ENCODE peak calls at places on chromosomes 12 and 14, in five cellular contexts. W is thoracic aorta, I is fibroblast of lung, N is ascending aorta, Q is brain microvascular endothelial cell. Y is an unnamed sample.

GRCh38 chr12:112381421-112381897 is 772 bp downstream of the HECTD4 start:
- DNase-seq in W (no peak), I (no peak), N (no peak), Q (no peak), Y (no peak)

GRCh38 chr12:122523280-122523679 is 3.5 kb downstream of the RSRC2 start:
- DNase-seq in W (no peak), I (peak; percentile 66), N (no peak), Q (peak; percentile 56), Y (peak; percentile 26)

GRCh38 chr14:105496831-105497591 is 6.0 kb downstream of the TEDC1 start:
- DNase-seq in W (no peak), I (no peak), N (no peak), Q (no peak), Y (no peak)

GRCh38 chr14:97771340-97772045 is 974.3 kb downstream of the VRK1 start:
- DNase-seq in W (no peak), I (peak; percentile 62), N (no peak), Q (no peak), Y (no peak)

GRCh38 chr12:100962086-100962712 is 167.6 kb downstream of the ANO4 start:
- DNase-seq in W (no peak), I (peak; percentile 62), N (no peak), Q (no peak), Y (no peak)

GRCh38 chr14:57883061-57883460 is 17.2 kb upstream of the SLC35F4 start:
- DNase-seq in W (no peak), I (no peak), N (no peak), Q (no peak), Y (no peak)

GRCh38 chr14:71372411-71372838 is 465.2 kb downstream of the PCNX1 start:
- DNase-seq in W (no peak), I (peak; percentile 87), N (no peak), Q (no peak), Y (peak; percentile 50)

GRCh38 chr12:7434670-7435069 is 9.3 kb downstream of the CD163L1 start:
- DNase-seq in W (no peak), I (no peak), N (no peak), Q (no peak), Y (no peak)

GRCh38 chr14:71196921-71197320 is 289.7 kb downstream of the PCNX1 start:
- DNase-seq in W (no peak), I (no peak), N (no peak), Q (no peak), Y (no peak)

GRCh38 chr12:7403466-7403865 is 40.5 kb downstream of the CD163L1 start:
- DNase-seq in W (no peak), I (no peak), N (no peak), Q (peak; percentile 24), Y (no peak)

GRCh38 chr14:63603749-63604277 is 37.9 kb downstream of the WDR89 start:
- DNase-seq in W (no peak), I (no peak), N (no peak), Q (no peak), Y (no peak)

GRCh38 chr14:21044106-21044618 is 2.0 kb downstream of the RNASE7 start:
- DNase-seq in W (no peak), I (no peak), N (no peak), Q (no peak), Y (no peak)

GRCh38 chr12:4487024-4487423 is 41.4 kb upstream of the FGF6 start:
- DNase-seq in W (no peak), I (no peak), N (no peak), Q (no peak), Y (no peak)

GRCh38 chr12:39070775-39071174 is 165.4 kb upstream of the CPNE8 start:
- DNase-seq in W (no peak), I (peak; percentile 1), N (no peak), Q (no peak), Y (no peak)

GRCh38 chr14:90534091-90534837 is 137.4 kb downstream of the CALM1 start:
- DNase-seq in W (no peak), I (peak; percentile 76), N (no peak), Q (peak; percentile 32), Y (no peak)

GRCh38 chr12:118513554-118513953 is 137.2 kb downstream of the SUDS3 start:
- DNase-seq in W (no peak), I (no peak), N (no peak), Q (no peak), Y (no peak)

GRCh38 chr12:118514297-118514696 is 137.9 kb downstream of the SUDS3 start:
- DNase-seq in W (no peak), I (no peak), N (no peak), Q (no peak), Y (no peak)

GRCh38 chr12:118512669-118513068 is 136.3 kb downstream of the SUDS3 start:
- DNase-seq in W (no peak), I (no peak), N (no peak), Q (no peak), Y (no peak)
- H3K4me3 ChIP-seq in W (no peak overlapping the region), I (no peak overlapping the region), N (no peak overlapping the region), Q (no peak overlapping the region), Y (no peak overlapping the region)

GRCh38 chr12:88947486-88948043 is 367.3 kb upstream of the KITLG start:
- DNase-seq in W (no peak), I (no peak), N (no peak), Q (no peak), Y (no peak)
- TF ChIP-seq CTCF in W (no peak), I (no peak), N (no peak), Q (peak; percentile 26), Y (peak; percentile 10)

GRCh38 chr14:79997509-79998210 is 213.6 kb downstream of the DIO2 start:
- DNase-seq in W (no peak), I (no peak), N (no peak), Q (no peak), Y (no peak)

GRCh38 chr14:79989990-79990389 is 221.3 kb downstream of the DIO2 start:
- DNase-seq in W (no peak), I (peak; percentile 13), N (no peak), Q (no peak), Y (no peak)

DNA sequence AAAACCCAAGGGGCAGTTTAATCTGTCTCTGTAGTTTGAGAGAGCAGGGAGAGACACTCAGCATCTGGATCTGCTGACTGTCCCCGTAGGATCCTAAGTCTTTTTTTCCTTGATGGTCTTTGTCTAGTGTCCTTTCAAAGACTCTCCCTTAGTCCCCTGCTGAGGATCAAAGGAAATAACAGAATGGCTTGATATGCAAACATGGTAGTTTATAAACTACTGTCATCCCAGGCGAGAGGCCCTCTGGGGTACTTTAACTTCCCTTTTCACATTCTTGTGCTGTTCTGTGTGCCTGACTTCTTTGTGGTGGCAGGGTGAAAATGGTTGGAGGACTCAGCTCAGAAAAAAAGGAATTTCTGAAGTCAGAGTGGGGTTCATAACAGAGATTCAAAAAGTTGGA is 218.5 kb downstream of the DIO2 start:
- DNase-seq in W (no peak), I (no peak), N (no peak), Q (no peak), Y (no peak)
- H3K27me3 ChIP-seq in W (no peaks in the 10 kb centered on the region), I (no peaks in the 10 kb centered on the region), N (no peaks in the 10 kb centered on the region), Q (no peaks in the 10 kb centered on the region), Y (no peaks in the 10 kb centered on the region)

GRCh38 chr14:80212025-80212402 is 710 bp upstream of the DIO2 start:
- DNase-seq in W (no peak), I (peak; percentile 90), N (no peak), Q (peak; percentile 48), Y (peak; percentile 23)
- H3K4me3 ChIP-seq in W (peak overlapping the region; percentile 65), I (peak overlapping the region; percentile 29), N (peak overlapping the region; percentile 35), Q (peak overlapping the region; percentile 31), Y (peak overlapping the region; percentile 54)